ENCODE peak calls at places on chromosomes 3 and 15, in nine cellular contexts. One of them, this sample, is unnamed.
A peak's percentile ranks its signal among the peaks of the same experiment; 100 is the strongest.

GRCh38 chr3:43243590-43244587 is 42.5 kb upstream of the SNRK start:
- DNase-seq in IMR-90: no peak
- DNase-seq in SJCRH30: no peak
- DNase-seq in GM10248: no peak
- DNase-seq in CD8-positive, alpha-beta memory T cell: no peak
- DNase-seq in COR-L47: no peak
- DNase-seq in Right ventricle myocardium superior: no peak
- DNase-seq in astrocyte of the spinal cord: no peak
- DNase-seq in activated CD8-positive, alpha-beta T cell treated with anti-CD3 and anti-CD28 coated beads for 36 hours: peak; percentile 43
- DNase-seq in this sample: peak; percentile 24

GRCh38 chr3:1068985-1069384 is 23.8 kb upstream of the CNTN6 start:
- DNase-seq in IMR-90: no peak
- DNase-seq in SJCRH30: no peak
- DNase-seq in GM10248: no peak
- DNase-seq in CD8-positive, alpha-beta memory T cell: no peak
- DNase-seq in COR-L47: no peak
- DNase-seq in Right ventricle myocardium superior: no peak
- DNase-seq in astrocyte of the spinal cord: no peak
- DNase-seq in activated CD8-positive, alpha-beta T cell treated with anti-CD3 and anti-CD28 coated beads for 36 hours: no peak
- DNase-seq in this sample: no peak

GRCh38 chr15:65839354-65839901 is 29.9 kb upstream of the RAB11A start:
- DNase-seq in IMR-90: no peak
- DNase-seq in SJCRH30: no peak
- DNase-seq in GM10248: no peak
- DNase-seq in CD8-positive, alpha-beta memory T cell: no peak
- DNase-seq in COR-L47: no peak
- DNase-seq in Right ventricle myocardium superior: no peak
- DNase-seq in astrocyte of the spinal cord: no peak
- DNase-seq in activated CD8-positive, alpha-beta T cell treated with anti-CD3 and anti-CD28 coated beads for 36 hours: no peak
- DNase-seq in this sample: no peak

GRCh38 chr3:129596194-129597086 is 10.0 kb downstream of the PLXND1 start:
- DNase-seq in IMR-90: peak; percentile 96
- DNase-seq in SJCRH30: peak; percentile 92
- DNase-seq in GM10248: no peak
- DNase-seq in CD8-positive, alpha-beta memory T cell: no peak
- DNase-seq in COR-L47: no peak
- DNase-seq in Right ventricle myocardium superior: peak; percentile 94
- DNase-seq in astrocyte of the spinal cord: peak; percentile 93
- DNase-seq in activated CD8-positive, alpha-beta T cell treated with anti-CD3 and anti-CD28 coated beads for 36 hours: no peak
- DNase-seq in this sample: peak; percentile 80

GRCh38 chr3:197841789-197842188 is 50.7 kb downstream of the LRCH3 start:
- DNase-seq in IMR-90: no peak
- DNase-seq in SJCRH30: no peak
- DNase-seq in GM10248: no peak
- DNase-seq in CD8-positive, alpha-beta memory T cell: no peak
- DNase-seq in COR-L47: no peak
- DNase-seq in Right ventricle myocardium superior: no peak
- DNase-seq in astrocyte of the spinal cord: no peak
- DNase-seq in activated CD8-positive, alpha-beta T cell treated with anti-CD3 and anti-CD28 coated beads for 36 hours: no peak
- DNase-seq in this sample: no peak

GRCh38 chr3:125651246-125651645 is 55.9 kb upstream of the OSBPL11 start:
- DNase-seq in IMR-90: peak; percentile 54
- DNase-seq in SJCRH30: peak; percentile 9
- DNase-seq in GM10248: no peak
- DNase-seq in CD8-positive, alpha-beta memory T cell: no peak
- DNase-seq in COR-L47: no peak
- DNase-seq in Right ventricle myocardium superior: no peak
- DNase-seq in astrocyte of the spinal cord: peak; percentile 18
- DNase-seq in activated CD8-positive, alpha-beta T cell treated with anti-CD3 and anti-CD28 coated beads for 36 hours: no peak
- DNase-seq in this sample: peak; percentile 35

GRCh38 chr3:31567036-31567435 is 34.3 kb downstream of the STT3B start:
- DNase-seq in IMR-90: no peak
- DNase-seq in SJCRH30: no peak
- DNase-seq in GM10248: no peak
- DNase-seq in CD8-positive, alpha-beta memory T cell: no peak
- DNase-seq in COR-L47: no peak
- DNase-seq in Right ventricle myocardium superior: no peak
- DNase-seq in astrocyte of the spinal cord: no peak
- DNase-seq in activated CD8-positive, alpha-beta T cell treated with anti-CD3 and anti-CD28 coated beads for 36 hours: peak; percentile 58
- DNase-seq in this sample: peak; percentile 24

GRCh38 chr15:100687532-100688215 is 85.3 kb downstream of the ASB7 start:
- DNase-seq in IMR-90: peak; percentile 86
- DNase-seq in SJCRH30: peak; percentile 70
- DNase-seq in GM10248: no peak
- DNase-seq in CD8-positive, alpha-beta memory T cell: no peak
- DNase-seq in COR-L47: no peak
- DNase-seq in Right ventricle myocardium superior: no peak
- DNase-seq in astrocyte of the spinal cord: peak; percentile 85
- DNase-seq in activated CD8-positive, alpha-beta T cell treated with anti-CD3 and anti-CD28 coated beads for 36 hours: no peak
- DNase-seq in this sample: peak; percentile 97

GRCh38 chr3:153165211-153165815 is 3.3 kb downstream of the RAP2B start:
- DNase-seq in IMR-90: peak; percentile 42
- DNase-seq in SJCRH30: peak; percentile 13
- DNase-seq in GM10248: no peak
- DNase-seq in CD8-positive, alpha-beta memory T cell: no peak
- DNase-seq in COR-L47: no peak
- DNase-seq in Right ventricle myocardium superior: no peak
- DNase-seq in astrocyte of the spinal cord: peak; percentile 73
- DNase-seq in activated CD8-positive, alpha-beta T cell treated with anti-CD3 and anti-CD28 coated beads for 36 hours: no peak
- DNase-seq in this sample: peak; percentile 56

GRCh38 chr15:40925863-40926658 is 3.1 kb upstream of the DLL4 start:
- DNase-seq in IMR-90: no peak
- DNase-seq in SJCRH30: peak; percentile 45
- DNase-seq in GM10248: no peak
- DNase-seq in CD8-positive, alpha-beta memory T cell: no peak
- DNase-seq in COR-L47: peak; percentile 64
- DNase-seq in Right ventricle myocardium superior: no peak
- DNase-seq in astrocyte of the spinal cord: no peak
- DNase-seq in activated CD8-positive, alpha-beta T cell treated with anti-CD3 and anti-CD28 coated beads for 36 hours: peak; percentile 29
- DNase-seq in this sample: no peak

GRCh38 chr3:185423178-185423577 is 60.2 kb downstream of the MAP3K13 start:
- DNase-seq in IMR-90: peak; percentile 35
- DNase-seq in SJCRH30: no peak
- DNase-seq in GM10248: peak; percentile 29
- DNase-seq in CD8-positive, alpha-beta memory T cell: no peak
- DNase-seq in COR-L47: peak; percentile 25
- DNase-seq in Right ventricle myocardium superior: no peak
- DNase-seq in astrocyte of the spinal cord: no peak
- DNase-seq in activated CD8-positive, alpha-beta T cell treated with anti-CD3 and anti-CD28 coated beads for 36 hours: no peak
- DNase-seq in this sample: peak; percentile 50

GRCh38 chr3:32592696-32593353 is 22.2 kb upstream of the DYNC1LI1 start:
- DNase-seq in IMR-90: no peak
- DNase-seq in SJCRH30: no peak
- DNase-seq in GM10248: no peak
- DNase-seq in CD8-positive, alpha-beta memory T cell: no peak
- DNase-seq in COR-L47: no peak
- DNase-seq in Right ventricle myocardium superior: no peak
- DNase-seq in astrocyte of the spinal cord: no peak
- DNase-seq in activated CD8-positive, alpha-beta T cell treated with anti-CD3 and anti-CD28 coated beads for 36 hours: no peak
- DNase-seq in this sample: no peak

GRCh38 chr15:93019091-93019490 is 69.9 kb downstream of the RGMA start:
- DNase-seq in IMR-90: no peak
- DNase-seq in SJCRH30: no peak
- DNase-seq in GM10248: no peak
- DNase-seq in CD8-positive, alpha-beta memory T cell: no peak
- DNase-seq in COR-L47: no peak
- DNase-seq in Right ventricle myocardium superior: no peak
- DNase-seq in astrocyte of the spinal cord: no peak
- DNase-seq in activated CD8-positive, alpha-beta T cell treated with anti-CD3 and anti-CD28 coated beads for 36 hours: no peak
- DNase-seq in this sample: no peak

GRCh38 chr15:38876211-38876610 is 311.6 kb upstream of the RASGRP1 start:
- DNase-seq in IMR-90: peak; percentile 35
- DNase-seq in SJCRH30: peak; percentile 53
- DNase-seq in GM10248: no peak
- DNase-seq in CD8-positive, alpha-beta memory T cell: no peak
- DNase-seq in COR-L47: no peak
- DNase-seq in Right ventricle myocardium superior: no peak
- DNase-seq in astrocyte of the spinal cord: no peak
- DNase-seq in activated CD8-positive, alpha-beta T cell treated with anti-CD3 and anti-CD28 coated beads for 36 hours: no peak
- DNase-seq in this sample: no peak

GRCh38 chr3:189981668-189982067 is 139.0 kb downstream of the P3H2 start:
- DNase-seq in IMR-90: peak; percentile 89
- DNase-seq in SJCRH30: no peak
- DNase-seq in GM10248: no peak
- DNase-seq in CD8-positive, alpha-beta memory T cell: no peak
- DNase-seq in COR-L47: no peak
- DNase-seq in Right ventricle myocardium superior: no peak
- DNase-seq in astrocyte of the spinal cord: peak; percentile 91
- DNase-seq in activated CD8-positive, alpha-beta T cell treated with anti-CD3 and anti-CD28 coated beads for 36 hours: no peak
- DNase-seq in this sample: peak; percentile 87

GRCh38 chr3:187740446-187741399 is 4.5 kb downstream of the BCL6 start:
- DNase-seq in IMR-90: peak; percentile 72
- DNase-seq in SJCRH30: peak; percentile 25
- DNase-seq in GM10248: peak; percentile 62
- DNase-seq in CD8-positive, alpha-beta memory T cell: peak; percentile 77
- DNase-seq in COR-L47: no peak
- DNase-seq in Right ventricle myocardium superior: peak; percentile 82
- DNase-seq in astrocyte of the spinal cord: peak; percentile 78
- DNase-seq in activated CD8-positive, alpha-beta T cell treated with anti-CD3 and anti-CD28 coated beads for 36 hours: peak; percentile 72
- DNase-seq in this sample: peak; percentile 65

GRCh38 chr15:61049934-61050333 is 179.2 kb downstream of the RORA start:
- DNase-seq in IMR-90: peak; percentile 91
- DNase-seq in SJCRH30: no peak
- DNase-seq in GM10248: no peak
- DNase-seq in CD8-positive, alpha-beta memory T cell: no peak
- DNase-seq in COR-L47: no peak
- DNase-seq in Right ventricle myocardium superior: no peak
- DNase-seq in astrocyte of the spinal cord: peak; percentile 90
- DNase-seq in activated CD8-positive, alpha-beta T cell treated with anti-CD3 and anti-CD28 coated beads for 36 hours: no peak
- DNase-seq in this sample: peak; percentile 65

GRCh38 chr3:105480771-105481170 is 114.1 kb downstream of the ALCAM start:
- DNase-seq in IMR-90: no peak
- DNase-seq in SJCRH30: no peak
- DNase-seq in GM10248: no peak
- DNase-seq in CD8-positive, alpha-beta memory T cell: no peak
- DNase-seq in COR-L47: no peak
- DNase-seq in Right ventricle myocardium superior: no peak
- DNase-seq in astrocyte of the spinal cord: no peak
- DNase-seq in activated CD8-positive, alpha-beta T cell treated with anti-CD3 and anti-CD28 coated beads for 36 hours: no peak
- DNase-seq in this sample: no peak

GRCh38 chr3:52779411-52780297 is 2.3 kb downstream of the ITIH1 start:
- DNase-seq in IMR-90: no peak
- DNase-seq in SJCRH30: no peak
- DNase-seq in GM10248: peak; percentile 75
- DNase-seq in CD8-positive, alpha-beta memory T cell: peak; percentile 33
- DNase-seq in COR-L47: no peak
- DNase-seq in Right ventricle myocardium superior: peak; percentile 23
- DNase-seq in astrocyte of the spinal cord: no peak
- DNase-seq in activated CD8-positive, alpha-beta T cell treated with anti-CD3 and anti-CD28 coated beads for 36 hours: no peak
- DNase-seq in this sample: no peak

GRCh38 chr3:36124118-36124796 is 256.0 kb upstream of the STAC start:
- DNase-seq in IMR-90: peak; percentile 0
- DNase-seq in SJCRH30: peak; percentile 12
- DNase-seq in GM10248: no peak
- DNase-seq in CD8-positive, alpha-beta memory T cell: no peak
- DNase-seq in COR-L47: peak; percentile 21
- DNase-seq in Right ventricle myocardium superior: no peak
- DNase-seq in astrocyte of the spinal cord: peak; percentile 65
- DNase-seq in activated CD8-positive, alpha-beta T cell treated with anti-CD3 and anti-CD28 coated beads for 36 hours: no peak
- DNase-seq in this sample: peak; percentile 59

GRCh38 chr3:38600551-38600950 is 48.9 kb downstream of the SCN5A start:
- DNase-seq in IMR-90: no peak
- DNase-seq in SJCRH30: no peak
- DNase-seq in GM10248: no peak
- DNase-seq in CD8-positive, alpha-beta memory T cell: no peak
- DNase-seq in COR-L47: no peak
- DNase-seq in Right ventricle myocardium superior: no peak
- DNase-seq in astrocyte of the spinal cord: no peak
- DNase-seq in activated CD8-positive, alpha-beta T cell treated with anti-CD3 and anti-CD28 coated beads for 36 hours: no peak
- DNase-seq in this sample: no peak

GRCh38 chr3:149042766-149043386 is 43.5 kb downstream of the HLTF start:
- DNase-seq in IMR-90: peak; percentile 72
- DNase-seq in SJCRH30: no peak
- DNase-seq in GM10248: peak; percentile 41
- DNase-seq in CD8-positive, alpha-beta memory T cell: no peak
- DNase-seq in COR-L47: no peak
- DNase-seq in Right ventricle myocardium superior: no peak
- DNase-seq in astrocyte of the spinal cord: peak; percentile 62
- DNase-seq in activated CD8-positive, alpha-beta T cell treated with anti-CD3 and anti-CD28 coated beads for 36 hours: no peak
- DNase-seq in this sample: peak; percentile 65

GRCh38 chr3:171585029-171585428 is 124.8 kb upstream of the TNIK start:
- DNase-seq in IMR-90: no peak
- DNase-seq in SJCRH30: no peak
- DNase-seq in GM10248: no peak
- DNase-seq in CD8-positive, alpha-beta memory T cell: no peak
- DNase-seq in COR-L47: no peak
- DNase-seq in Right ventricle myocardium superior: no peak
- DNase-seq in astrocyte of the spinal cord: no peak
- DNase-seq in activated CD8-positive, alpha-beta T cell treated with anti-CD3 and anti-CD28 coated beads for 36 hours: no peak
- DNase-seq in this sample: no peak

GRCh38 chr3:176734146-176734545 is 463.1 kb downstream of the TBL1XR1 start:
- DNase-seq in IMR-90: no peak
- DNase-seq in SJCRH30: no peak
- DNase-seq in GM10248: no peak
- DNase-seq in CD8-positive, alpha-beta memory T cell: no peak
- DNase-seq in COR-L47: no peak
- DNase-seq in Right ventricle myocardium superior: no peak
- DNase-seq in astrocyte of the spinal cord: no peak
- DNase-seq in activated CD8-positive, alpha-beta T cell treated with anti-CD3 and anti-CD28 coated beads for 36 hours: no peak
- DNase-seq in this sample: no peak

GRCh38 chr3:53496984-53497383 is 2.6 kb downstream of the CACNA1D start:
- DNase-seq in IMR-90: no peak
- DNase-seq in SJCRH30: no peak
- DNase-seq in GM10248: no peak
- DNase-seq in CD8-positive, alpha-beta memory T cell: no peak
- DNase-seq in COR-L47: no peak
- DNase-seq in Right ventricle myocardium superior: no peak
- DNase-seq in astrocyte of the spinal cord: no peak
- DNase-seq in activated CD8-positive, alpha-beta T cell treated with anti-CD3 and anti-CD28 coated beads for 36 hours: no peak
- DNase-seq in this sample: no peak

This sample was measured in ELR.